ENCODE peak calls at places on chromosomes 16 and 17, in four cellular contexts. Y, L, C and K are unnamed samples.

GRCh38 chr17:58120195-58120822 is 27.9 kb upstream of the OR4D1 start:
- DNase-seq in Y (peak), L (peak), C (no peak), K (no peak)

GRCh38 chr16:86974120-86974519 is 343.1 kb downstream of the C16orf95 start:
- DNase-seq in Y (no peak), L (no peak), C (no peak), K (no peak)

GRCh38 chr16:60907645-60908044 is 1128.6 kb downstream of the CDH8 start:
- DNase-seq in Y (no peak), L (no peak), C (no peak), K (no peak)

GRCh38 chr16:67430504-67431076 is 331 bp upstream of the HSD11B2 start:
- DNase-seq in Y (no peak), L (no peak), C (peak), K (no peak)

GRCh38 chr17:57379237-57380054 is 123.1 kb downstream of the MSI2 start:
- DNase-seq in Y (no peak), L (no peak), C (no peak), K (no peak)

GRCh38 chr16:85678016-85678415 is 10.7 kb downstream of the GINS2 start:
- DNase-seq in Y (no peak), L (no peak), C (no peak), K (no peak)

GRCh38 chr17:29595107-29595942 is 2.4 kb downstream of the ANKRD13B start:
- DNase-seq in Y (no peak), L (no peak), C (no peak), K (no peak)

GRCh38 chr16:84141143-84141670 is 3.8 kb downstream of the HSDL1 start:
- DNase-seq in Y (no peak), L (no peak), C (no peak), K (no peak)

GRCh38 chr16:74997042-74997491 is 1.8 kb upstream of the ZNRF1 start:
- DNase-seq in Y (no peak), L (no peak), C (no peak), K (no peak)

GRCh38 chr16:67177743-67178699 is 5.7 kb downstream of the MATCAP1 start:
- DNase-seq in Y (no peak), L (no peak), C (peak), K (peak)

GRCh38 chr16:89159174-89159849 is 12.2 kb upstream of the CDH15 start:
- DNase-seq in Y (no peak), L (no peak), C (no peak), K (no peak)

GRCh38 chr16:10978846-10979446 is 34.6 kb downstream of the CLEC16A start:
- DNase-seq in Y (no peak), L (no peak), C (no peak), K (no peak)

GRCh38 chr17:7380321-7380720 is 568 bp upstream of the TNK1 start:
- DNase-seq in Y (peak), L (no peak), C (no peak), K (peak)

GRCh38 chr16:88619859-88620655 is 18.3 kb upstream of the IL17C start:
- DNase-seq in Y (peak), L (peak), C (no peak), K (no peak)

GRCh38 chr16:53913082-53913870 is 209.3 kb downstream of the FTO start:
- DNase-seq in Y (peak), L (no peak), C (peak), K (no peak)

GRCh38 chr16:964696-965395 is 5.9 kb downstream of the LMF1 start:
- DNase-seq in Y (peak), L (no peak), C (no peak), K (no peak)

GRCh38 chr17:7102421-7102820 is 12.2 kb downstream of the ASGR2 start:
- DNase-seq in Y (no peak), L (no peak), C (no peak), K (no peak)

GRCh38 chr17:19447085-19447583 is 36.1 kb downstream of the RNF112 start:
- DNase-seq in Y (peak), L (peak), C (peak), K (no peak)

GRCh38 chr17:61129876-61130275 is 269.8 kb upstream of the TBX2 start:
- DNase-seq in Y (no peak), L (no peak), C (no peak), K (no peak)